ENCODE peak calls at places on chromosomes 13 and 19, in six cellular contexts. Z is A549, M is HepG2, K is endothelial cell of umbilical vein, A is K562, D is GM12878. C is an unnamed sample.

GRCh38 chr13:51588406-51588949 is 4.2 kb downstream of the WDFY2 start:
- DNase-seq in Z (no peak), M (no peak), K (no peak), A (no peak), D (no peak), C (no peak)

GRCh38 chr13:31970237-31970930 is 61.2 kb upstream of the FRY start:
- DNase-seq in Z (no peak), M (no peak), K (no peak), A (no peak), D (no peak), C (no peak)

GRCh38 chr19:50315773-50316448 is 13.3 kb downstream of the KCNC3 start:
- DNase-seq in Z (peak), M (no peak), K (no peak), A (peak), D (no peak), C (peak)

GRCh38 chr19:32814046-32814445 is 55.5 kb downstream of the SLC7A9 start:
- DNase-seq in Z (no peak), M (no peak), K (no peak), A (no peak), D (no peak), C (no peak)

GRCh38 chr13:113275387-113275786 is 21.7 kb upstream of the LAMP1 start:
- DNase-seq in Z (peak), M (peak), K (peak), A (peak), D (no peak), C (peak)

GRCh38 chr13:23984541-23984940 is 87.2 kb upstream of the C1QTNF9B start:
- DNase-seq in Z (no peak), M (no peak), K (no peak), A (no peak), D (no peak), C (no peak)

GRCh38 chr19:4916292-4917082 is 7.2 kb downstream of the UHRF1 start:
- DNase-seq in Z (no peak), M (no peak), K (peak), A (no peak), D (no peak), C (no peak)

GRCh38 chr19:10027158-10027997 is 14.1 kb downstream of the RDH8 start:
- DNase-seq in Z (peak), M (peak), K (peak), A (peak), D (peak), C (peak)

GRCh38 chr19:39341122-39341719 is 1.0 kb upstream of the SAMD4B start:
- DNase-seq in Z (no peak), M (no peak), K (no peak), A (peak), D (no peak), C (peak)

GRCh38 chr13:66003558-66003957 is 1226.6 kb downstream of the PCDH9 start:
- DNase-seq in Z (no peak), M (no peak), K (no peak), A (no peak), D (no peak), C (no peak)

GRCh38 chr19:13094285-13094595 is 8.4 kb downstream of the LYL1 start:
- DNase-seq in Z (no peak), M (no peak), K (no peak), A (no peak), D (no peak), C (no peak)

GRCh38 chr13:100789025-100789424 is 114.4 kb upstream of the TMTC4 start:
- DNase-seq in Z (no peak), M (no peak), K (no peak), A (no peak), D (no peak), C (no peak)

GRCh38 chr13:35925669-35926068 is 205.5 kb downstream of the DCLK1 start:
- DNase-seq in Z (no peak), M (no peak), K (no peak), A (no peak), D (no peak), C (no peak)

GRCh38 chr19:35352177-35352447 is 4.4 kb downstream of the FFAR1 start:
- DNase-seq in Z (no peak), M (no peak), K (no peak), A (no peak), D (no peak), C (no peak)

GRCh38 chr19:2750739-2751437 is 11.1 kb upstream of the SLC39A3 start:
- DNase-seq in Z (no peak), M (no peak), K (no peak), A (no peak), D (no peak), C (no peak)

GRCh38 chr19:50522881-50523280 is 9.2 kb upstream of the ASPDH start:
- DNase-seq in Z (no peak), M (no peak), K (no peak), A (no peak), D (no peak), C (no peak)

GRCh38 chr13:32164622-32165268 is 133.2 kb downstream of the FRY start:
- DNase-seq in Z (peak), M (peak), K (peak), A (peak), D (peak), C (peak)

GRCh38 chr13:42355841-42356575 is 84.1 kb downstream of the AKAP11 start:
- DNase-seq in Z (no peak), M (no peak), K (no peak), A (no peak), D (no peak), C (no peak)

GRCh38 chr13:113827021-113827420 is 36.9 kb downstream of the GAS6 start:
- DNase-seq in Z (no peak), M (no peak), K (no peak), A (no peak), D (no peak), C (no peak)

GRCh38 chr19:49422407-49423277 is 599 bp downstream of the PTH2 start:
- DNase-seq in Z (peak), M (no peak), K (peak), A (peak), D (no peak), C (peak)

GRCh38 chr13:112256716-112257497 is 119.2 kb upstream of the SPACA7 start:
- DNase-seq in Z (no peak), M (no peak), K (no peak), A (no peak), D (no peak), C (no peak)

GRCh38 chr13:43245374-43245964 is 222.1 kb downstream of the DNAJC15 start:
- DNase-seq in Z (no peak), M (no peak), K (peak), A (no peak), D (no peak), C (no peak)

GRCh38 chr19:7247160-7247559 is 47.1 kb downstream of the INSR start:
- DNase-seq in Z (no peak), M (no peak), K (no peak), A (no peak), D (no peak), C (no peak)

DNA sequence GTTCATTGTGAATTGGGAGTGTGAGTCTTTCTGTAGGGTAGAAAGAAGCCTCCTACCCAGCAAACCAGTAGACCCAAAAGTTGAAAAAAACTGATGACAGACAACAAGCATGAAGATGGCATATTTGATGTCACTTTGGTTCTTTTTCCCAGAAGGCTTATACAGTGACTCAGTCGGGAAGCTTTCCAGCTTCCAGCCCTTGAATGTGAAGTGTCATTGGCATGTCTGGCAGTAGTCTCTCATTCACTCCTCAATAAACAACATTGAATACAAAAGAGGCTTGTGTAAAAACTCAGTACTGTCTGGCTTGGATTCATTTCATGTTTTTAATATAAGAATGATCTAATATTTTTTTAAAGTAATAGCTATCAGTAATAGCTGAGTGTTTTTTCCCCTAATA is 68.7 kb downstream of the IPO5 start:
- DNase-seq in Z (no peak), M (peak), K (peak), A (no peak), D (no peak), C (no peak)
- TF ChIP-seq MYC in Z (no peak), M (no peak), K (no peak), A (no peak), D (no peak), C (no peak)

DNA sequence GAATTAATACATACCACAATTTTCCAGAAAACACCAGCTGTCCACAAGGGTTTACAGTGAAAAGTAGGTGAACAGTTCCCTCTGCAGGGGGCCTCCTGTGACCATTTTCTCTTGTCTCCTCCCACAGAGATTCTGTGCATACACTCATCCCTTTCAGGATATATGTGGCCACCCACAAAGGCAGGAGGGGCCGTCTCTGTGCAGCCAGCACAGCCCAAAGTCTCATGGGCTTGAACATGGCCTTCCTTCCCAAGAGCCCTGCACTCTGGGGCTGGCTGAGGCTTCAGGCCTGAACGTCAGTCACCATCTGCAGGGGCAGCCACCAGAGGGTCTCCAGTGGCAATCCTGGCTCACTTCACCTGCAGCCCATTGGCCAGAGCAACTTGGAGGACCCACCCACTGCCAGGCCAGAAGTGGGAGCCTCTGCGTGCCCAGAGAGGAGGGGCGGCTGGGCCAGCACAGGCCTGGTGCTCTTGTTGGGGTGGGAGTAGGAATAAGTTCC is 25.2 kb downstream of the TMEM161A start:
- DNase-seq in Z (peak), M (peak), K (no peak), A (peak), D (no peak), C (peak)
- TF ChIP-seq POLR2A in Z (no peak), M (no peak), K (no peak), A (peak), D (no peak), C (no peak)

DNA sequence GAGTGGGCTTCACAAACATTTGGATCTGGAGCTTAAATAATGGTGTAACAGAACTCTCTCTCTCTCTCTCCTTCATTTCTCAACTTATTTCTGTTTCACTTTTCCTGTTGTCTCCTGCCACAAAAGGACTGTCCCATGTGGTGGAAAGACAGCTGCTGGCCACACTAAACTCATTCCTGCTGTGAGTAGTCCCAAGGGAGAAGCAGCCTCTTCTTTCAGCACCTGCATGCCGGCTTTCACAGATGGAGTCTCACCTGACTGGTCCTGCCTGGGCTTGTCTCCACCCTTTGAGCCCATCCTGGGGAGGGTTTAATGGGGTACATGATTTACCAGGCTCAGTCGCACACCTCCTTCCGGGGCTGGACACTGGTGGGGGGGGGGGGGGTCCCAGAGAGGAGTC is 31.8 kb upstream of the IRS2 start:
- DNase-seq in Z (no peak), M (no peak), K (no peak), A (no peak), D (no peak), C (no peak)
- TF ChIP-seq CTCF in Z (no peak), M (no peak), K (no peak), A (no peak), D (no peak), C (no peak)

GRCh38 chr13:68063181-68063580 is 833.0 kb upstream of the PCDH9 start:
- DNase-seq in Z (no peak), M (no peak), K (no peak), A (no peak), D (no peak), C (no peak)

GRCh38 chr13:68066879-68067513 is 836.9 kb upstream of the PCDH9 start:
- DNase-seq in Z (no peak), M (no peak), K (no peak), A (no peak), D (no peak), C (no peak)

DNA sequence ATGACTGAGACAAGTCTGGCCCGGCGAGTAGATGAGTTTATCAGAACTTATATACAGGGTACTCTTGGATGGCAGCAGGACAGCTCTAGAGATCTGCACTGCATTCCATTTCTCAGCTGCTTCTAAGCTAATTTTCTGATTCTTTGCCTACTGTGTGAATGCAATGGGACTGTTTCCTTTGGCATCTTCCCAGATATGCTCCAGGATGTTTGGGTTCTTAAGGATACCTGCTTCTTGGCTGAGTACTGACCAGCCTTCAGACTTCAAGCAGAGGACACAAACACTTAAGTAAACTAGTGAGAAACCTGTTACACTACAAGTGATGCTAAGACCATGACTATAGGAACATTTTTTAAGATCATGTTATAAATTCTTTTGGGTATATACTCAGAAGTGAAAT is 834.2 kb upstream of the PCDH9 start:
- DNase-seq in Z (no peak), M (no peak), K (peak), A (no peak), D (no peak), C (no peak)
- TF ChIP-seq MYC in Z (no peak), M (no peak), K (no peak), A (no peak), D (no peak), C (no peak)

DNA sequence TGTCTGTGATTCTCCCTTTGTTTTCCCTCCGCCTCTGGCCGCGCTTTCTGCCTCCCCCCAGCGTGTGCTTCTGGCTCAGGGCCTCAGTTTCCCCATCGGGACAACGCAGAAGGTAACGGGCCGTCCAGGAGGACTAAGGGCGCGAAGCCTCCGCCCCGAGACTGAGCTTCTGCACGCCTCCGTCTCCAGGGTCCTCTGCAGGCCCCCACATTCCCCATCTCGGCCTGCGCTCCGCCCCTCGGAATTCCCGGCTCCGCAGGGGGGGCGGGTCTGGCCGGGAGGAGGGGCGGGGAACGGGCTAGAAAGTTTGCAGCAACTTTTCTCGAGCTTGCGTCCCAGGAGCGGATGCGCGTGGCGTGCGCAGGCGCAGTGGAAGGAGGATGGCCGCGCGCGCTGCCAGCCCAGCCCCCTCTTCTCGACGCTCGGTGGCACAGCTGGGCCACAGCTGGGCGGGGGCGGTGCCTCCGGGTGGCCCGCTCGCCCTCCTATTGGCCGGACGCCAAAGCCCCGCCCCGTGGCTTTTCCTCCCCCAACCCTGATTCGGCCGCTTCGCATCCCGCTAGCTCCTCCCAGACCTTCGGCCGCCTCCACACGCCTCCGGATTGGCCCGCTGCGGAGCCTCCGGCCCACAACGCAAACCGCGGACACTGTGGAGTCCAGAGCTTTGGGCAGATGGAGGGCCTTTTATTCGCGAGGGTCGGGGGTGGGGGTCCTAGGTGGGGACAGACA is at the start of gene SIX5:
- DNase-seq in Z (peak), M (peak), K (peak), A (peak), D (peak), C (peak)
- TF ChIP-seq POLR2A in Z (peak), M (peak), K (peak), A (peak), D (peak), C (peak)

GRCh38 chr13:55244991-55245644 is 1895.6 kb upstream of the PRR20A start:
- DNase-seq in Z (peak), M (peak), K (no peak), A (no peak), D (no peak), C (peak)
- TF ChIP-seq CTCF in Z (no peak), M (peak), K (no peak), A (no peak), D (no peak), C (peak)

GRCh38 chr13:75263741-75264407 is 218.1 kb downstream of the TBC1D4 start:
- DNase-seq in Z (no peak), M (no peak), K (no peak), A (no peak), D (no peak), C (no peak)
- TF ChIP-seq MYC in Z (no peak), M (no peak), K (no peak), A (no peak), D (no peak), C (no peak)

DNA sequence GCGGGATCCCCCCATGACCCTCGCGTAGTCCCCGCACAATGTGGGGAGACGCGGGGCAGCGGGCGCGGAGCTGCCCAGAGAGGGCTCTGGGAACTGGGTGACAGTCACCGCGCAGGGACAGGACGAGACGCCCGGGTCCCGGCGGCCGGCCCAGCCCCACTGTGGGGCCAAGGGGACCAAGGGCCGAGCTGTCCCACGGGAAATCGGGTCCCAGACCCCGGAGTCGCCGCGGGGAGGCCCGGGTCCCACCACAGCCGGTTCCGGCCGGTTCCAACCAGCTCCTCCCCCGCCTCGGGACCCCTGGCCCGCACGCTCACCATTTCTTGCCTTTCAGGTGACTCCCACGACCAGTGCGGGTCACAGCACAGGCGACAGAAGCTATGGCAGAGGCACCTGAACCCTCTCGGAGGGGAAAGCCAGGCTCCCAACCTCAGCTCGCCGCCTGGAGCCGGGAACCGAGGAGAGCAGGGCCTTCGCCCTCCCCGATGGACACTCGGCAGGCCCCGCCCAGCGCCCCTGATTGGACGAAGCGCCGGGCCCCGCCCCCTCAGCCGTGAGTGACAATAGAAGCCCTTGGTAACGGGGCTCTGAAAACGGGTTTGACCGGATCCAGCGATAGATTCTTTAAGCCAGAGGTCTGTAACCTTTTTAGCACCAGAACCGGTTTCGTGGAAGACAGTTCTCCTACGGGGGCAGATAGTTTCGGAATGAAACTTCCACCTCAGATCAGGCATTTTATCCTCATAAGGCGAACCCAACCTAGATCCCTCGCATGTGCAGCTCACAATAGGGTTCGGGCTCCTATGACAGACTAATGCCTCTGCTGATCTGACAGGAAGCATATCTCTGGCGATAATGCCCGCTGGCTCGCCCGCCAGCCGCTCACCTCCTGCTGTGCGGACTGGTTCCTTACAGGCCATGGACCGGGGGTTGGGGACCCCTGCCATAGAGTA is at the start of gene ZNF433:
- DNase-seq in Z (no peak), M (peak), K (peak), A (peak), D (no peak), C (no peak)
- TF ChIP-seq POLR2A in Z (no peak), M (peak), K (peak), A (peak), D (peak), C (no peak)

DNA sequence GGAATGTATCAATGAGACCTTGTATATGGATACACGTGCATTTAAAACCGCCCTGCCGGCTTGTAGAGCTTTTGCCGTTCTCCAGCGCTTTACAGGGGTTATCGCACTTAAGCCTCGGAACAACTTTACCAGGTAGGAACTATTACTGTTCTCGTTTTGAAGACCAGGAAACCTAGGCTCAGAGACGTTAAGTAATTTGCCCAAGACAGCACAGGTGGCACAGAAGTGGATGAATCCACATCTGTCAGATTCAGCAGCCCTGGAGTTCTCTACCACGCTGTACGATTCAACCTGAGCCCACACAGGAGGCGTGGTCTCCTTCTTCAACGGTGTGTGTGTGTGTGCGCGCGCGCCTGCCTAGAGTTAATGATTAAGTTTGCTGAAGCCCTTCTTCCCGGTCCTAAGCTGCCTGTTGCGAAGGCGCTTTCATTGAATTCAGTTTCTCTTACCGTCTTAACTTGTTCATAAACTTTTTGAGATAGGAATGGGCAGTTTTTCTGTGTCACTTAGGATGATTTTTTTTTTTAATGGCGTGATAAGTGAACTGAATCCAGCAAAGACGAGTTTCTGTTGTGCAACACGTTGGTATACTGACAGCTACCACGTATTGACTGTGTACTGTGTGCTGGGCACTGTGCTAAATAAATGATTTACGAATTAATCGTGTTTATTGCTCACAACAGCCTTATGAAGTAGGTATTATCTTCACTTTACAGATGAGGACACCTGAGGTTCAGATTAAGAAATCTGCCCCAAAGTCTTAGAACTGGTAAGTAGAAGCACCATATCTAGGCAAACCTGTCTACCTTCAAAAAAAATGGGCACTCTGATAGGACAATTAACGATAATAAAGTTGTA is 67.4 kb downstream of the KCNRG start:
- DNase-seq in Z (peak), M (peak), K (peak), A (peak), D (peak), C (peak)
- TF ChIP-seq CTCF in Z (no peak), M (no peak), K (no peak), A (no peak), D (no peak), C (no peak)

C was measured in NB4.